ENCODE peak calls at places on chromosomes 13 and 19, in four cellular contexts. Y, P, A and C are unnamed samples.

GRCh38 chr13:30932481-30933333 is at the start of gene TEX26:
- ATAC-seq in Y (no peak), P (no peak), A (no peak), C (no peak)

GRCh38 chr13:42102961-42103688 is 54.7 kb downstream of the DGKH start:
- ATAC-seq in Y (no peak), P (no peak), A (no peak), C (peak)

GRCh38 chr19:38527466-38528136 is 90.2 kb downstream of the MAP4K1 start:
- ATAC-seq in Y (no peak), P (peak), A (peak), C (no peak)

GRCh38 chr19:53772943-53773342 is 51.2 kb downstream of the NLRP12 start:
- ATAC-seq in Y (peak), P (peak), A (peak), C (peak)

GRCh38 chr19:51479531-51480331 is 1.4 kb downstream of the CEACAM18 start:
- ATAC-seq in Y (no peak), P (no peak), A (no peak), C (no peak)

GRCh38 chr19:46446021-46446420 is 17.3 kb upstream of the PNMA8C start:
- ATAC-seq in Y (no peak), P (no peak), A (no peak), C (no peak)

GRCh38 chr13:51523082-51523518 is 61.2 kb upstream of the WDFY2 start:
- ATAC-seq in Y (peak), P (peak), A (no peak), C (peak)

GRCh38 chr13:22287343-22287922 is 616.6 kb downstream of the FGF9 start:
- ATAC-seq in Y (no peak), P (no peak), A (no peak), C (no peak)

GRCh38 chr19:54415208-54415900 is at the start of gene TTYH1:
- ATAC-seq in Y (no peak), P (peak), A (peak), C (no peak)

GRCh38 chr13:98675837-98676236 is 76.6 kb downstream of the SLC15A1 start:
- ATAC-seq in Y (no peak), P (no peak), A (no peak), C (no peak)

GRCh38 chr19:18999016-18999758 is 34.1 kb downstream of the SUGP2 start:
- ATAC-seq in Y (no peak), P (no peak), A (no peak), C (no peak)

GRCh38 chr13:109938255-109938936 is 152.0 kb upstream of the IRS2 start:
- ATAC-seq in Y (no peak), P (no peak), A (no peak), C (peak)

GRCh38 chr19:7722231-7722651 is 9.7 kb downstream of the CLEC4G start:
- ATAC-seq in Y (no peak), P (no peak), A (no peak), C (no peak)

GRCh38 chr13:35979378-35979911 is 151.7 kb downstream of the DCLK1 start:
- ATAC-seq in Y (peak), P (no peak), A (no peak), C (peak)

GRCh38 chr19:3387645-3388589 is 21.5 kb downstream of the NFIC start:
- ATAC-seq in Y (peak), P (no peak), A (peak), C (peak)